ENCODE peak calls at places on chromosome 22, in seven cellular contexts. M, G, V, W, S, E and C are unnamed samples.

GRCh38 chr22:27970596-27971220 is 51.7 kb upstream of the PITPNB start:
- DNase-seq in M (peak), G (no peak), W (no peak), S (no peak), E (peak), V (no peak), C (no peak)

GRCh38 chr22:30863161-30863833 is 105.3 kb downstream of the MORC2 start:
- DNase-seq in V (peak), G (no peak), S (no peak), M (peak), E (no peak), W (peak), C (no peak)

GRCh38 chr22:17926516-17926915 is 97.8 kb downstream of the MICAL3 start:
- DNase-seq in S (no peak), G (no peak), W (no peak), E (no peak), V (no peak), M (no peak), C (no peak)

GRCh38 chr22:42074153-42074750 is at the start of gene PHETA2:
- DNase-seq in S (peak), G (peak), E (peak), V (peak), W (peak), M (peak), C (no peak)

GRCh38 chr22:42770941-42771647 is 50.4 kb upstream of the A4GALT start:
- DNase-seq in G (no peak), V (no peak), E (no peak), M (no peak), W (no peak), S (no peak), C (no peak)

GRCh38 chr22:48748113-48748859 is 1079.4 kb downstream of the BRD1 start:
- DNase-seq in E (no peak), M (no peak), S (no peak), V (no peak), G (no peak), W (no peak), C (no peak)

GRCh38 chr22:48362736-48363404 is 1464.8 kb downstream of the BRD1 start:
- DNase-seq in E (no peak), M (no peak), G (no peak), W (no peak), S (no peak), V (peak), C (no peak)

GRCh38 chr22:19965771-19966709 is 24.4 kb upstream of the TXNRD2 start:
- DNase-seq in E (no peak), G (no peak), W (peak), V (no peak), M (no peak), S (no peak), C (no peak)

GRCh38 chr22:20542055-20542454 is 34.6 kb downstream of the MED15 start:
- DNase-seq in M (no peak), G (no peak), E (no peak), W (no peak), V (no peak), S (no peak), C (no peak)

GRCh38 chr22:41911292-41911611 is 3.6 kb downstream of the SHISA8 start:
- DNase-seq in W (no peak), S (no peak), G (no peak), M (no peak), V (no peak), E (no peak), C (no peak)

GRCh38 chr22:26324150-26324549 is 104.9 kb upstream of the ASPHD2 start:
- DNase-seq in M (no peak), G (no peak), W (no peak), S (no peak), V (no peak), E (no peak), C (no peak)

GRCh38 chr22:41563051-41563711 is 2.4 kb downstream of the CSDC2 start:
- DNase-seq in S (no peak), W (peak), E (peak), G (no peak), M (peak), V (peak), C (no peak)

GRCh38 chr22:17232406-17232805 is 13.2 kb upstream of the ADA2 start:
- DNase-seq in S (no peak), E (no peak), W (peak), M (no peak), V (no peak), G (no peak), C (no peak)

GRCh38 chr22:28299760-28300159 is 379.9 kb downstream of the TTC28 start:
- DNase-seq in S (no peak), E (peak), W (no peak), M (peak), G (no peak), V (no peak), C (no peak)

GRCh38 chr22:37896181-37896592 is 9.9 kb upstream of the MICALL1 start:
- DNase-seq in W (peak), G (peak), S (no peak), M (no peak), V (no peak), E (peak), C (no peak)
- H3K4me3 ChIP-seq in W (no peak), G (peak), S (no peak), M (no peak), V (no peak), E (no peak), C (no peak)

GRCh38 chr22:50307891-50308596 is 598 bp upstream of the PLXNB2 start:
- DNase-seq in V (peak), W (no peak), E (no peak), M (no peak), S (no peak), G (no peak), C (no peak)
- H3K4me3 ChIP-seq in V (peak), W (no peak), E (no peak), M (no peak), S (peak), G (no peak), C (peak)

GRCh38 chr22:44496305-44496704 is 1.7 kb downstream of the RTL6 start:
- DNase-seq in E (no peak), W (no peak), G (no peak), M (no peak), V (no peak), S (no peak), C (no peak)

GRCh38 chr22:44496844-44497217 is 1.2 kb downstream of the RTL6 start:
- DNase-seq in G (no peak), S (no peak), E (no peak), W (no peak), M (no peak), V (no peak), C (no peak)

GRCh38 chr22:44495629-44496028 is 2.4 kb downstream of the RTL6 start:
- DNase-seq in V (no peak), S (no peak), M (no peak), E (no peak), G (no peak), W (no peak), C (no peak)

GRCh38 chr22:44497904-44498242 is at the start of gene RTL6:
- DNase-seq in V (no peak), W (no peak), G (no peak), M (no peak), S (no peak), E (no peak), C (no peak)

DNA sequence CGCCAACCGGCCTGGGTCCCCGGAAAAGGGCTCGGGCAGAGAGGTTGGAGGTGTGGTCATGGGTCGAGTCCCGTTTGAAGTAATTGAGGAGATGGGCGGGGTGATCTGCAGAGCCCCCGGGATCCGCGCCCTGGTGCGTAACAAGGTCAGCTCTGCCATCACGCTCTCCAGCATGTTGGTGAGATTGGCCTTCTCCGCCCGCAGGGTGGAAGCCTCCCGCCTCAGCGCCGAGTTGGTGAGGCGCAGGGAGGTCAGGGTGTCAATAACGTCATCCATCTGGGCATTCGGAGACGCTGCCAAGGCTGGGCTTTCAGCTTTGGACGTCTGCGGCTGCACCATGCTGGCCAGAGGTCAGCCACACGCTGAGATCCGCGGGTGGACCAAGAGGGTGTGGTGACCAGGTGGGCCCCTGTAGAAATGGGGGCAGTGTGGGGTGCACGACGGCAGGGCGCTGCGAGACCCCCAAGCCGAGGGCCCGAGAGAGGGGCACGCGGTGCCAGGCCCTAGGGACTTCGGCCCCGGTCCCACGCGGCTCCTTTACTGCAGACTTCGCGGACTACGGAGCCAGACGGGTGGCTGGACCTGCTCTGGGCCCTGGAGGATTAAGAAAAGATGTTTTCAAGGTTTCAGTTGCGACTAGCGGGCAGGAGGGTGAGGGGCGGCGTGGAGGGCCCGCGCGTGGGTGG is 672 bp downstream of the RTL6 start:
- DNase-seq in E (peak), V (no peak), M (peak), W (peak), S (peak), G (no peak), C (no peak)
- H3K4me3 ChIP-seq in E (peak), V (peak), M (peak), W (peak), S (peak), G (peak), C (peak)

GRCh38 chr22:32745251-32745995 is 56.1 kb upstream of the TIMP3 start:
- DNase-seq in V (no peak), M (peak), S (peak), G (no peak), W (peak), E (peak), C (no peak)

GRCh38 chr22:32745996-32746322 is 55.5 kb upstream of the TIMP3 start:
- DNase-seq in E (no peak), S (no peak), V (no peak), W (no peak), G (no peak), M (peak), C (no peak)

GRCh38 chr22:32746715-32747114 is 54.8 kb upstream of the TIMP3 start:
- DNase-seq in W (no peak), V (no peak), M (no peak), S (no peak), E (no peak), G (no peak), C (no peak)

GRCh38 chr22:32747588-32747987 is 53.9 kb upstream of the TIMP3 start:
- DNase-seq in S (no peak), W (no peak), V (no peak), M (no peak), E (no peak), G (no peak), C (no peak)

GRCh38 chr22:32744560-32744959 is 56.9 kb upstream of the TIMP3 start:
- DNase-seq in V (no peak), S (no peak), E (no peak), W (no peak), M (no peak), G (no peak), C (no peak)
- H3K4me3 ChIP-seq in V (no peak), S (no peak), E (no peak), W (no peak), M (no peak), G (no peak), C (no peak)

DNA sequence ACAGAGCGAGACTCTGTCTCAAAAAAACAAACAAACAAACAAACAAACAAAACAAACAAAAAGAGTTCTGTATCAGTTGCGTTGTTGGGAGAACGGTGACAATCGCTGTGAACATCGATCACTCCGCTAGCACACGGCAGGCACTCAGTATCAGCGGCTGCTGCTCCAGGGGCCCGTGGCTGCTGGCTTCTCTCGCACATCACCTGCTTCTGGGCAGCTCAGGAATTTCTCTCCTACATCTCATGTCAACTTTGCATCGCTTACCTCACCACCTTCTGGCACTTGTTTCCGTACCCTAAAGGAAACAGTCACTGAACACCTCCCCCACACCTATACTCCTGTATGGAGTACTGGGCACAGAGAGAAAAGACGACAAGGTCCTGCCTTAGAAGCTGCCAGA is 70.3 kb upstream of the WNT7B start:
- DNase-seq in V (peak), M (no peak), S (no peak), G (no peak), W (no peak), E (no peak), C (no peak)
- H3K4me3 ChIP-seq in V (peak), M (no peak), S (peak), G (no peak), W (no peak), E (no peak), C (peak)

GRCh38 chr22:24457894-24458293 is 30.5 kb downstream of the ADORA2A start:
- DNase-seq in E (no peak), V (no peak), G (no peak), S (no peak), M (no peak), W (no peak), C (no peak)

GRCh38 chr22:24455751-24456426 is 28.5 kb downstream of the ADORA2A start:
- DNase-seq in G (no peak), V (no peak), W (no peak), E (no peak), S (no peak), M (no peak), C (no peak)

GRCh38 chr22:24451162-24451561 is 23.8 kb downstream of the ADORA2A start:
- DNase-seq in M (no peak), G (no peak), S (no peak), E (no peak), W (no peak), V (no peak), C (no peak)

GRCh38 chr22:24453853-24454252 is 26.5 kb downstream of the ADORA2A start:
- DNase-seq in G (no peak), E (no peak), W (no peak), M (no peak), V (no peak), S (no peak), C (no peak)

GRCh38 chr22:24455039-24455438 is 27.6 kb downstream of the ADORA2A start:
- DNase-seq in E (no peak), S (no peak), W (no peak), V (no peak), G (no peak), M (no peak), C (no peak)
- H3K4me3 ChIP-seq in E (no peak), S (no peak), W (no peak), V (no peak), G (no peak), M (no peak), C (no peak)

DNA sequence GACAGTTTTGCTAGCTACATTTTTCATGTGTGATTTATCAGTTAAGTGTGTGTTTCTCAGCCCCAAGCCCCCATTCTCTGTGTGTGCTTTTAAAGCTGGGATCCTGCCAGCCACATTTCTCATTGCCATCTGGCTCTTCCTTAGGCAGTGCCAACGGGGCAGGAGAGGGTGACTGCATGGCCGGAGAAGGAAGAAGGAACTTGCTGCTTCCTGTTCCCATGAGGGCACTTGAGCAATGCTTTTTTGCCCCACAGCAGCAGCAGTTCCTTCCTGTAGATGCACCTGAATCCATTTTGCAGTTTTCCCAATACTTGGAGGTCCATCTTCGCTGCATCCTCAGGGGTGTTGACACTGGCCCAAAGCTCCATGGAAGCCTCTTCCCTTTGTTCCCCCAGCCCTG is 37.5 kb downstream of the TNRC6B start:
- DNase-seq in S (peak), E (no peak), W (no peak), M (no peak), G (no peak), V (no peak), C (no peak)
- H3K4me3 ChIP-seq in S (no peak), E (no peak), W (no peak), M (no peak), G (peak), V (no peak), C (no peak)

DNA sequence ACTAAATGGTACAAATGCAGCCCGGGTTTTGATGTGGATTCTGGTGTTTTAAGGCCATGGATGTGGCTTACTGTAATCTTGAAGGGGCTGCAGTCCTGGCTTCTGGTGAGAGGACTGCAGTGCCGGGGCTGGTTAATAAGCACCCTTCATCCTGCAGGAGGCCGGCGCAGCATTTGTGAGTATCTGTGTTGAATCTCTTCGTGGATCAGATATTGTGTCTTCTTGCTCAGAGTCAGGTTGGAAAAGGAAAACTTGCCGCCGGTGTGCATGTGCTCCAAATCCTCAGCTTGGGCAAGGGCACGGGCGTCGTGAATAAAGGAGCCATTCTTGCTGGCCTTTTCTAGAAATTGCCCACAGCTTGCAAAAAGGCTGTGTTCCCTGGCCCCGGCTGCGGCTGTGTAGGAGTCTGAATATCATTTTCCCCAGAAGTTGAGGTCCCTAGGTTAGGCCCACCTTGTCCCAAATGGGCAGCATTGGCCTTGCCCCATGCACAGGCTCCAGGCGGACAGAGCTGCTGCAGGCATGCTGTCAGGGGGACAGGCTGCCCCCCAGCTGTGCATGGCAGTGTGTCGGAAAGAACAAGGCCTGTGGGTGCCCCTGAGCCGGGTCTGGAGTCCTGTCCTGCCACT is 28.9 kb upstream of the PARVB start:
- DNase-seq in V (no peak), W (no peak), E (no peak), M (no peak), G (no peak), S (no peak), C (no peak)
- H3K4me3 ChIP-seq in V (no peak), W (no peak), E (no peak), M (no peak), G (peak), S (no peak), C (no peak)

GRCh38 chr22:36164621-36165020 is 4.1 kb upstream of the APOL3 start:
- DNase-seq in G (no peak), S (no peak), M (no peak), E (no peak), V (no peak), W (no peak), C (no peak)

GRCh38 chr22:36163497-36163896 is 2.9 kb upstream of the APOL3 start:
- DNase-seq in M (no peak), V (no peak), E (no peak), G (no peak), W (no peak), S (no peak), C (no peak)

GRCh38 chr22:36162127-36163034 is 1.8 kb upstream of the APOL3 start:
- DNase-seq in E (no peak), S (no peak), G (peak), M (peak), W (no peak), V (no peak), C (no peak)

GRCh38 chr22:36156515-36157419 is 3.8 kb downstream of the APOL3 start:
- DNase-seq in M (peak), V (peak), W (peak), S (peak), G (peak), E (peak), C (peak)

DNA sequence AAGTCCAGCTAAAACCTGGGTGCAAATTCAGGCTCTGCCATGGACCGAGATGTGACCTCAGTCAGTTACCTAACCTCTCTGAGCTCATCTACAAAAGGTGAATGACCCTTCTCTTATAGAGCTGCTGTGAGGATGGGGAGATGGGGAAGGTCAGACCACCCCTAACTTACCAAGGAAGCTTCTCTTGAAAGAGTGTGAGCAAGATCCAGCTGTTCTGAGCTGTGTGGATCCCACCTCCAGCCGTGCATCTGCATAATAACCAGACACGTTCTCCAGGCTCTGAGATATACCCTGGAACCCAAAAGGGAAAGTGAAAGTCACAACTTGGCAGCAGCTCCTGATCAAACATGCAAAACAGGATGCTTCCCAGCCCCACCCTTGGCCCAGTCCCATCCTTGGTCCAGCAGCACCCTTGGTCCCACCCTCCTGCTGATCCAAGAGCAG is at the start of gene APOL3:
- DNase-seq in G (peak), V (peak), E (peak), W (no peak), M (peak), S (peak), C (no peak)
- H3K4me3 ChIP-seq in G (peak), V (peak), E (peak), W (no peak), M (peak), S (peak), C (peak)

GRCh38 chr22:38097557-38098409 is 12.7 kb downstream of the BAIAP2L2 start:
- DNase-seq in S (no peak), E (peak), G (no peak), V (no peak), M (no peak), W (peak), C (no peak)
- H3K4me3 ChIP-seq in S (no peak), E (no peak), G (no peak), V (no peak), M (no peak), W (peak), C (no peak)